ENCODE peak calls at places on chromosomes 3 and 15, in eight cellular contexts. O is PC-3, Y is suprapubic skin, F is thyroid gland, W is right atrium auricular region, J is IMR-90, P is endodermal cell, U is foreskin fibroblast. S is an unnamed sample.

GRCh38 chr3:60017631-60018030 is 967.8 kb upstream of the CFAP20DC start:
- DNase-seq in O (peak), Y (no peak), F (no peak), W (no peak), J (no peak), P (no peak), U (no peak), S (peak)

GRCh38 chr3:141881702-141882101 is 5.3 kb downstream of the ATP1B3 start:
- DNase-seq in O (no peak), Y (no peak), F (no peak), W (no peak), J (no peak), P (no peak), U (no peak), S (no peak)

GRCh38 chr15:42499888-42500609 is 4.6 kb downstream of the SNAP23 start:
- DNase-seq in O (no peak), Y (no peak), F (no peak), W (no peak), J (no peak), P (no peak), U (no peak), S (no peak)

GRCh38 chr3:42036483-42036823 is 54.7 kb upstream of the TRAK1 start:
- DNase-seq in O (peak), Y (no peak), F (peak), W (peak), J (peak), P (no peak), U (peak), S (peak)

GRCh38 chr3:139574026-139574947 is 34.7 kb upstream of the RBP1 start:
- DNase-seq in O (no peak), Y (no peak), F (peak), W (no peak), J (no peak), P (no peak), U (no peak), S (no peak)

GRCh38 chr3:69385723-69386483 is at the start of gene FRMD4B:
- DNase-seq in O (peak), Y (peak), F (peak), W (peak), J (no peak), P (peak), U (peak), S (peak)

GRCh38 chr3:35184775-35185174 is 454.6 kb upstream of the ARPP21 start:
- DNase-seq in O (no peak), Y (no peak), F (no peak), W (no peak), J (no peak), P (no peak), U (peak), S (peak)

GRCh38 chr15:28106294-28107110 is 7.4 kb upstream of the OCA2 start:
- DNase-seq in O (no peak), Y (no peak), F (peak), W (no peak), J (no peak), P (peak), U (peak), S (no peak)

GRCh38 chr3:40445062-40445461 is 12.1 kb upstream of the RPL14 start:
- DNase-seq in O (no peak), Y (no peak), F (no peak), W (no peak), J (no peak), P (no peak), U (no peak), S (no peak)

DNA sequence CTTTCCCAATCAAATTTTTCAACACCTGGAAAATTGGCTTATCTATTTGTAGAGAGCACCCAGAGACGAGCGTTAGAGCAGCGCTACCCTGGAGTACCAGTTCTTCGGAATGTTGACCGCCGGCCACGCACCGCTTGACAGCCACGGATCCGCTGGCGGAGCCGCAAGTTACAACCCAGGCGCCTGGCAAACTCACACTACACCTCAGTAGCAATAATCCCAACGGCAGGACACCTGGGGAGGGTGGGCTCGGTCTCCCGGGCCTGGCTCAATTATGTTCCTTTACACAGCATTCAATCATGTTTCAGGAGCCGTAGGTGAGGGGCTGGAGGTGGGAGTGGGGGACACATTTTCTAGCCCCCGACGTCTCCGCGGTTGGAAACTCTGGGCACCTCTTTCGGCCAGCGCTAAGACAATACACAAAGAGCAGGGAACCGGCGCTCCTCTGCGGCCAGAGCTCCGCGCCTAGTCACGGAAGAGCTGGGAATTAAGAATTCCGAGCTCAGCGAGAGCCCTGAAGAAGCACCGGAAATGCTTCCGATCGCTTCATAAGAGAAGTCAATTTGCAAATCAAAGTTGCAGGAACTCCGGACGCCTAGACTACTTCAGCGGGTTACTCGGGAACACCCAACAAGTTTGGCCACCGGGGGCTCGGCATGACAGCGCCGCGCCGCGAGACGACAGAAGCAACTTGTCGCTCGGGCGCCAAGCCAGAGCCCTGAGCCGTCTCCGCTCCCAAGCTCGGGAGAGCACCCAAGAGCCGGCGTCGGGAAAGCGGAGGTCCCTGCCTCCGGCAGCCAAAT is 1.0 kb downstream of the MB21D2 start:
- DNase-seq in O (peak), Y (peak), F (peak), W (peak), J (peak), P (peak), U (peak), S (no peak)
- TF ChIP-seq CTCF in O (no peak), Y (no peak), F (no peak), W (peak), J (no peak), P (peak), U (no peak), S (no peak)

GRCh38 chr15:58746174-58746573 is 3.3 kb downstream of the ADAM10 start:
- DNase-seq in O (no peak), Y (no peak), F (no peak), W (no peak), J (no peak), P (no peak), U (no peak), S (no peak)

GRCh38 chr15:58748040-58748786 is 1.3 kb downstream of the ADAM10 start:
- DNase-seq in O (no peak), Y (no peak), F (no peak), W (no peak), J (no peak), P (no peak), U (no peak), S (no peak)

GRCh38 chr15:58748787-58749531 is 548 bp downstream of the ADAM10 start:
- DNase-seq in O (peak), Y (peak), F (peak), W (peak), J (no peak), P (peak), U (peak), S (no peak)

GRCh38 chr15:58752716-58753115 is 3.2 kb upstream of the ADAM10 start:
- DNase-seq in O (no peak), Y (no peak), F (no peak), W (no peak), J (no peak), P (no peak), U (no peak), S (no peak)

DNA sequence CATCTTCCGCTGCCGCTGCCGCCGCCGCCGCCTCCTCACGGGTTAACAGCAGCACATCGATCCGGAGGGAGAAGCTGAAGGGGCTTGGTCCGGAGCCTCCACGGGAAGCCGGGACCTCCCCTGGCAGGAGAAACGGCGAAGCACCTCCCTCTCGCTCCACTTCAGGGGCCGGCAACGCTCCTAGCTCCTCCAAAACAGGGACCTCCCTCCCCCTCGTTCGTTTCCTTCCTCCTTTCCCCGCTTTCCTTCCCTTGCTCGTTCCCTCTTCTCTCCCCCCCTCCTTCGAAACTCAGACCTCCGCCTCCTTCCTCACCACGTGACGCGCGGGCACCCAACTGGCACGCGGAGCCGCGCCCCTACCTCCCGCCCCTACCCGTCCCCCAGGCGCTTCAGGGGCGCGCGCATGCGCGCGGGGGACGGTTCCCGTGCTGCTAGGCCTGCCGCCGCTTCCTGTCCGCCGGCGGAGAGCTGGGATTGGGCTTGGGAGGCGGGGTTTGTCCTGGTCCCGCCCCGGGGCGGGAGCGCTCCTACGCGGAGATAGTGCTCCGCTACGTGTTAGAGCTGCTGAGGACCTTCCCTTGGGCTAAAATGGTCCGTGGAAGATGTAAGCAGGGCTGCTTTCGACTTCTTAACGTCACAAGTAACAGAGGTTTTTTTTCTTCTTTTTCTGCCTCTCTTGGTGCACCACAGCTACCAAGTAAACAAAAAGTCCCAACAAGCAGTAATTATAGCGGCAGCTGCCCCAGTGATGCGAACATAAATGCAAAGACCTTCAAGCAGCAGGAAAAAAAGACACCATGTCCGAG is at the start of gene ADAM10:
- DNase-seq in O (peak), Y (peak), F (peak), W (peak), J (peak), P (peak), U (peak), S (peak)
- H3K4me3 ChIP-seq in O (peak), Y (peak), F (peak), W (peak), J (peak), P (peak), U (peak), S (peak)

GRCh38 chr15:67504796-67505195 is 16.1 kb upstream of the C15orf61 start:
- DNase-seq in O (peak), Y (no peak), F (no peak), W (no peak), J (no peak), P (no peak), U (peak), S (no peak)

GRCh38 chr15:67505675-67506572 is 15.0 kb upstream of the C15orf61 start:
- DNase-seq in O (no peak), Y (no peak), F (no peak), W (no peak), J (no peak), P (no peak), U (no peak), S (no peak)

GRCh38 chr15:67501836-67502461 is 19.0 kb upstream of the C15orf61 start:
- DNase-seq in O (no peak), Y (no peak), F (peak), W (no peak), J (no peak), P (no peak), U (no peak), S (peak)

GRCh38 chr15:67504061-67504460 is 16.9 kb upstream of the C15orf61 start:
- DNase-seq in O (no peak), Y (no peak), F (no peak), W (no peak), J (peak), P (no peak), U (peak), S (no peak)

GRCh38 chr15:67501177-67501835 is 19.6 kb upstream of the C15orf61 start:
- DNase-seq in O (peak), Y (no peak), F (no peak), W (no peak), J (peak), P (no peak), U (peak), S (no peak)
- TF ChIP-seq CTCF in O (peak), Y (no peak), F (peak), W (peak), J (peak), P (peak), U (peak), S (peak)

DNA sequence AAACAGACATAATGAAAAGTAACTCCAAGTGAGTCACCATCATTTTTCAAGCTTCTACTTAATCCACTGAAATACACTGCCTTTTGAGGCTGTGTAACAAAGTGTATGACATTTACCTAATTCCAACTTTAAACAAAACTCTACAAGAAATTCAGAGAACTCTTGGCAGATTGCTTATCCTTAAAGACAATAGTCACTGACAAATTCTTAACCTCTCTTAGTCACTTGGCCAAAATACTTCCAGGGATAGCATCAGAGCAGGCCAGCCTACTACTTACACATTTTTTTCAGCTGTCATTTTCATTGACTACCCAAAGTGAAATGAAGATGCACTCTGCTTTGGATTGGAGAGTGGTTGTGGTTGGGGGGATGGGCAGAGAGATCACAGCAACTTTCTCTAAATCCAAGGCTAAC is 3.6 kb downstream of the WWTR1 start:
- DNase-seq in O (peak), Y (no peak), F (no peak), W (no peak), J (peak), P (no peak), U (peak), S (no peak)
- H3K4me3 ChIP-seq in O (peak), Y (peak), F (no peak), W (peak), J (peak), P (peak), U (peak), S (peak)

GRCh38 chr3:155741081-155741480 is 3.8 kb downstream of the PLCH1 start:
- DNase-seq in O (no peak), Y (no peak), F (peak), W (no peak), J (no peak), P (no peak), U (no peak), S (no peak)

GRCh38 chr3:155738580-155739076 is 6.2 kb downstream of the PLCH1 start:
- DNase-seq in O (no peak), Y (no peak), F (no peak), W (no peak), J (no peak), P (no peak), U (no peak), S (no peak)

GRCh38 chr3:155737844-155738460 is 6.9 kb downstream of the PLCH1 start:
- DNase-seq in O (peak), Y (no peak), F (peak), W (no peak), J (no peak), P (no peak), U (peak), S (no peak)

GRCh38 chr3:155741598-155741997 is 3.3 kb downstream of the PLCH1 start:
- DNase-seq in O (no peak), Y (no peak), F (no peak), W (no peak), J (no peak), P (no peak), U (no peak), S (peak)

GRCh38 chr3:155739154-155739553 is 5.7 kb downstream of the PLCH1 start:
- DNase-seq in O (no peak), Y (no peak), F (no peak), W (no peak), J (peak), P (no peak), U (peak), S (no peak)
- TF ChIP-seq CTCF in O (peak), Y (no peak), F (no peak), W (no peak), J (no peak), P (peak), U (no peak), S (no peak)

GRCh38 chr3:181711325-181712135 is at the start of gene SOX2:
- DNase-seq in O (peak), Y (no peak), F (no peak), W (no peak), J (peak), P (peak), U (peak), S (no peak)

GRCh38 chr3:181712190-181712504 is 422 bp downstream of the SOX2 start:
- DNase-seq in O (no peak), Y (no peak), F (no peak), W (no peak), J (no peak), P (peak), U (no peak), S (no peak)

GRCh38 chr3:181713673-181714270 is 2.0 kb downstream of the SOX2 start:
- DNase-seq in O (no peak), Y (no peak), F (no peak), W (no peak), J (no peak), P (no peak), U (no peak), S (no peak)

GRCh38 chr3:181713300-181713647 is 1.5 kb downstream of the SOX2 start:
- DNase-seq in O (no peak), Y (no peak), F (no peak), W (no peak), J (no peak), P (no peak), U (no peak), S (no peak)

DNA sequence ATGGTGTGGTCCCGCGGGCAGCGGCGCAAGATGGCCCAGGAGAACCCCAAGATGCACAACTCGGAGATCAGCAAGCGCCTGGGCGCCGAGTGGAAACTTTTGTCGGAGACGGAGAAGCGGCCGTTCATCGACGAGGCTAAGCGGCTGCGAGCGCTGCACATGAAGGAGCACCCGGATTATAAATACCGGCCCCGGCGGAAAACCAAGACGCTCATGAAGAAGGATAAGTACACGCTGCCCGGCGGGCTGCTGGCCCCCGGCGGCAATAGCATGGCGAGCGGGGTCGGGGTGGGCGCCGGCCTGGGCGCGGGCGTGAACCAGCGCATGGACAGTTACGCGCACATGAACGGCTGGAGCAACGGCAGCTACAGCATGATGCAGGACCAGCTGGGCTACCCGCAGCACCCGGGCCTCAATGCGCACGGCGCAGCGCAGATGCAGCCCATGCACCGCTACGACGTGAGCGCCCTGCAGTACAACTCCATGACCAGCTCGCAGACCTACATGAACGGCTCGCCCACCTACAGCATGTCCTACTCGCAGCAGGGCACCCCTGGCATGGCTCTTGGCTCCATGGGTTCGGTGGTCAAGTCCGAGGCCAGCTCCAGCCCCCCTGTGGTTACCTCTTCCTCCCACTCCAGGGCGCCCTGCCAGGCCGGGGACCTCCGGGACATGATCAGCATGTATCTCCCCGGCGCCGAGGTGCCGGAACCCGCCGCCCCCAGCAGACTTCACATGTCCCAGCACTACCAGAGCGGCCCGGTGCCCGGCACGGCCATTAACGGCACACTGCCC is 977 bp downstream of the SOX2 start:
- DNase-seq in O (no peak), Y (no peak), F (no peak), W (no peak), J (no peak), P (peak), U (peak), S (no peak)
- H3K4me3 ChIP-seq in O (peak), Y (peak), F (no peak), W (peak), J (no peak), P (peak), U (no peak), S (peak)